ENCODE peak calls at places on chromosome 5, in six cellular contexts. G is prostate gland, B is transverse colon, S is HCT116, E is esophagus muscularis mucosa, J is suprapubic skin. D is an unnamed sample.

GRCh38 chr5:68848086-68848485 is 245.7 kb upstream of the SLC30A5 start:
- DNase-seq in G (no peak), B (no peak), S (no peak), E (no peak), J (no peak), D (no peak)

GRCh38 chr5:59002162-59002825 is 419.4 kb downstream of the RAB3C start:
- DNase-seq in G (no peak), B (no peak), S (no peak), E (no peak), J (no peak), D (no peak)

GRCh38 chr5:122816726-122817125 is 28.7 kb upstream of the SNX24 start:
- DNase-seq in G (no peak), B (no peak), S (no peak), E (no peak), J (no peak), D (no peak)

GRCh38 chr5:115100556-115100955 is 69.2 kb downstream of the TRIM36 start:
- DNase-seq in G (no peak), B (peak), S (no peak), E (no peak), J (no peak), D (no peak)

GRCh38 chr5:33905381-33905780 is 13.6 kb upstream of the ADAMTS12 start:
- DNase-seq in G (no peak), B (no peak), S (no peak), E (no peak), J (no peak), D (no peak)

GRCh38 chr5:76358-77169 is 15.4 kb upstream of the PLEKHG4B start:
- DNase-seq in G (no peak), B (no peak), S (no peak), E (peak), J (no peak), D (no peak)

GRCh38 chr5:66142417-66142816 is 1.7 kb upstream of the SREK1 start:
- DNase-seq in G (no peak), B (no peak), S (no peak), E (no peak), J (no peak), D (no peak)

GRCh38 chr5:54361683-54362411 is 51.5 kb upstream of the ARL15 start:
- DNase-seq in G (no peak), B (peak), S (no peak), E (no peak), J (no peak), D (peak)

GRCh38 chr5:111127453-111128195 is 35.5 kb downstream of the WDR36 start:
- DNase-seq in G (no peak), B (no peak), S (no peak), E (no peak), J (no peak), D (no peak)

GRCh38 chr5:14699159-14699558 is 34.6 kb downstream of the OTULIN start:
- DNase-seq in G (no peak), B (no peak), S (no peak), E (no peak), J (no peak), D (no peak)

GRCh38 chr5:14695152-14695551 is 30.6 kb downstream of the OTULIN start:
- DNase-seq in G (no peak), B (no peak), S (no peak), E (no peak), J (no peak), D (no peak)

GRCh38 chr5:14698495-14698894 is 34.0 kb downstream of the OTULIN start:
- DNase-seq in G (no peak), B (no peak), S (no peak), E (no peak), J (no peak), D (no peak)

GRCh38 chr5:14696057-14696456 is 31.5 kb downstream of the OTULIN start:
- DNase-seq in G (no peak), B (no peak), S (no peak), E (no peak), J (no peak), D (no peak)

DNA sequence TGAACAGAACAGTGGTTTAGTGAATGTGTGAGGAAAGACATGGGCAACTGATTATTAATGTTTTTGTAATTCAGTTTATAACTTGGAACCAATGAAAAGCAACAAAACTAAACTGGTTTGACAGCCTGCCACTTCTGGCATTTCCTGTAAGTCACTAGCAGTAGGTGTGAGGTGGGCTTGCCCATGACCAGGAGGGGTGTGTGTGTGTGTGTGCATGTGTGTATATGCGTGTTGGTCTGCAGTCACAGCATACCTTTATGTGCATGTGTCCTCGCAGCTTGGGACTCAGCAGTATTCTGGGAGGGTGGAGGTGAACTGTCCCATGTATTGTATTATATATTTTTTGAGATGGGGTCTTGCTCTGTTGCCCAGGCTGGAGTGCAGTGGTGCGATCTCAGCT is 32.3 kb downstream of the OTULIN start:
- DNase-seq in G (no peak), B (no peak), S (no peak), E (no peak), J (no peak), D (no peak)
- TF ChIP-seq POLR2AphosphoS5 in G (no peak), B (no peak), S (no peak), E (no peak), J (no peak), D (no peak)

GRCh38 chr5:132667761-132668705 is 5.8 kb upstream of the IL4 start:
- DNase-seq in G (no peak), B (no peak), S (no peak), E (no peak), J (peak), D (peak)

GRCh38 chr5:132665681-132666080 is 7.7 kb downstream of the IL13 start:
- DNase-seq in G (no peak), B (no peak), S (no peak), E (no peak), J (no peak), D (no peak)

GRCh38 chr5:132664696-132665209 is 6.8 kb downstream of the IL13 start:
- DNase-seq in G (no peak), B (no peak), S (no peak), E (no peak), J (no peak), D (peak)

GRCh38 chr5:132667309-132667708 is 6.5 kb upstream of the IL4 start:
- DNase-seq in G (no peak), B (no peak), S (no peak), E (no peak), J (no peak), D (no peak)

GRCh38 chr5:132666310-132667123 is 7.3 kb upstream of the IL4 start:
- DNase-seq in G (no peak), B (no peak), S (no peak), E (no peak), J (no peak), D (no peak)
- TF ChIP-seq CTCF in G (no peak), B (no peak), S (no peak), E (no peak), J (no peak), D (no peak)

GRCh38 chr5:134577796-134578577 is 52.5 kb downstream of the JADE2 start:
- DNase-seq in G (peak), B (peak), S (peak), E (peak), J (no peak), D (peak)
- TF ChIP-seq POLR2A in G (no peak), B (no peak), S (no peak), E (no peak), J (no peak), D (no peak)

GRCh38 chr5:61881821-61882220 is 424.2 kb upstream of the KIF2A start:
- DNase-seq in G (no peak), B (no peak), S (no peak), E (no peak), J (no peak), D (no peak)

GRCh38 chr5:61882901-61883500 is 423.0 kb upstream of the KIF2A start:
- DNase-seq in G (no peak), B (no peak), S (no peak), E (no peak), J (no peak), D (no peak)

GRCh38 chr5:61884242-61884855 is 421.7 kb upstream of the KIF2A start:
- DNase-seq in G (no peak), B (no peak), S (no peak), E (no peak), J (no peak), D (no peak)

GRCh38 chr5:61878471-61878870 is 427.5 kb upstream of the KIF2A start:
- DNase-seq in G (peak), B (no peak), S (no peak), E (no peak), J (no peak), D (no peak)
- TF ChIP-seq POLR2AphosphoS5 in G (no peak), B (no peak), S (no peak), E (no peak), J (no peak), D (no peak)

GRCh38 chr5:147339313-147339712 is 104.5 kb downstream of the STK32A start:
- DNase-seq in G (no peak), B (no peak), S (no peak), E (no peak), J (no peak), D (no peak)
- TF ChIP-seq CTCF in G (no peak), B (no peak), S (peak), E (no peak), J (no peak), D (no peak)

GRCh38 chr5:149962601-149963300 is 2.2 kb downstream of the SLC26A2 start:
- DNase-seq in G (no peak), B (no peak), S (no peak), E (no peak), J (no peak), D (no peak)

GRCh38 chr5:149960272-149961185 is at the start of gene SLC26A2:
- DNase-seq in G (peak), B (peak), S (peak), E (peak), J (peak), D (peak)

GRCh38 chr5:149961186-149961685 is 678 bp downstream of the SLC26A2 start:
- DNase-seq in G (no peak), B (no peak), S (no peak), E (no peak), J (no peak), D (no peak)

GRCh38 chr5:149963722-149964121 is 3.2 kb downstream of the SLC26A2 start:
- DNase-seq in G (no peak), B (peak), S (no peak), E (no peak), J (no peak), D (no peak)

DNA sequence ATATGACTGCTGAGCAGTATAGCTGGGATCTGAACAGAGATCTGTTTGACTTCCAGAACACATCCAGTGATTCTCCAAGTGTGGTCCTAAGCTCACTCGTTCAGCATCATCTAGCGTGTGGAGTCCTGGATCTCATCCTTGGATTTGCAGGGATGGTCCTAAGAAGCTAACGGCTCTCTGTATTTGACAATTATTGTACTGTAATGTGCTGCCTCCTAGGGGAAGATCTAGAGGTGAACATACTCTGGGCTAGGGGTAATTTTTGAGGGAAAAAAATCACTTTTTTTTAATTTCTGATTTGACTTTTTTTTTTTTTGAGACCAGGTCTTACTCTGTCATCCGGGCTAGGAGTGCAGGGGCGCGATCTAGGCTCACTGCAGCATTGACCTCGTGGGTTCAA is 1.5 kb downstream of the SLC26A2 start:
- DNase-seq in G (no peak), B (no peak), S (no peak), E (no peak), J (no peak), D (no peak)
- TF ChIP-seq POLR2A in G (no peak), B (no peak), S (no peak), E (no peak), J (no peak), D (no peak)

DNA sequence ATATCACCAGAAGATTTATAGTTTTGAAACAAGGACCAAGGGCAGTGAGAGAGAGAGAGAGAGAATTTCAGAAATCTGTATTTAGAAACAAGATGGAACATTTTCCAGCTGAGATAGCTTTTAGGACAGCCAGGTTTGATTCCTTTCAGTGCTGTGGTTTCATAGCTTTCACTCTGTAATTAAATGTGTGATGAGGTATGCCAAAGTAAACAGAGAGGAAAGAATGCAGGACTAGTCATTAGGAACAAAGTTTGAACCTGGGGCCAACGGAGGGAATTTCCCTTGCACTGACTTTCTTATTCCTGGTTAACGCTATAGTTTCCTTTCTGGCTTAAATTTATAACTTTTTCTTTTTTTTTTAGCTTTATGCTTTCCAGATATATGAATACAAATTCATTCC is 10.0 kb upstream of the CCL28 start:
- DNase-seq in G (peak), B (peak), S (no peak), E (no peak), J (no peak), D (peak)
- TF ChIP-seq POLR2AphosphoS5 in G (peak), B (peak), S (no peak), E (no peak), J (no peak), D (peak)

DNA sequence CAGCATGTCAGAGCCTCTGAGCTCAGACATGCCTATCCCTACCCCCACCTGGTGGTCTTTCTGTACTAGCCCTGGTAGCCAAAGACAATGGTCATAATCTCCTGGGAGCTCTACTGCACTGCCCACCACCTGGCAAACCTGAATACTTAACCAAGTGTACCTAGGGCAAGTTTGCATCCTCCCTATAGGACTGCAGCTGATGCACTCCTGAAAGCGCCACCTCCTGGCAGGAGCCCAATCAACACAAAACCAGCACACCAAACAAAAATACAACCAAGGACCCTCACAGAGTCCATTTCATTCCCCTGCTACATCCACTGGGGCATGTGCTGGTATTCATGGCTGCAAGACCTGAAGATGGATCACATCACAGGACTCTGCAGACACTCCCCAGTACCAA is 14.8 kb upstream of the FAM174A start:
- DNase-seq in G (no peak), B (no peak), S (no peak), E (no peak), J (no peak), D (no peak)
- TF ChIP-seq CTCF in G (no peak), B (no peak), S (peak), E (no peak), J (no peak), D (no peak)

D was measured in stomach.